ENCODE peak calls at places on chromosomes 6 and 20, in seven cellular contexts. One of them, this sample, is unnamed.

GRCh38 chr20:57654998-57655811 is 35.0 kb upstream of the ZBP1 start:
- DNase-seq in AG20443: peak; percentile 11
- DNase-seq in naive thymus-derived CD4-positive, alpha-beta T cell: no peak
- DNase-seq in type B pancreatic cell: peak; percentile 60
- DNase-seq in heart left ventricle: peak; percentile 4
- DNase-seq in activated T-cell treated with anti-CD3 and anti-CD28 coated beads, Interleukin-2, amount 50 U/mL, for 72 hours: no peak
- DNase-seq in Calu3: peak; percentile 20
- DNase-seq in this sample: no peak

GRCh38 chr20:48189177-48189576 is 403.9 kb upstream of the SULF2 start:
- DNase-seq in type B pancreatic cell: no peak
- DNase-seq in heart left ventricle: no peak
- DNase-seq in Calu3: peak; percentile 52
- DNase-seq in naive thymus-derived CD4-positive, alpha-beta T cell: no peak
- DNase-seq in activated T-cell treated with anti-CD3 and anti-CD28 coated beads, Interleukin-2, amount 50 U/mL, for 72 hours: no peak
- DNase-seq in AG20443: peak; percentile 55
- DNase-seq in this sample: no peak

GRCh38 chr6:44265003-44265842 is at the start of gene NFKBIE:
- DNase-seq in heart left ventricle: peak; percentile 97
- DNase-seq in AG20443: peak; percentile 98
- DNase-seq in type B pancreatic cell: peak; percentile 94
- DNase-seq in activated T-cell treated with anti-CD3 and anti-CD28 coated beads, Interleukin-2, amount 50 U/mL, for 72 hours: peak; percentile 97
- DNase-seq in Calu3: peak; percentile 99
- DNase-seq in naive thymus-derived CD4-positive, alpha-beta T cell: peak; percentile 94
- DNase-seq in this sample: peak; percentile 95

GRCh38 chr20:21232546-21233280 is 70.4 kb upstream of the XRN2 start:
- DNase-seq in Calu3: no peak
- DNase-seq in AG20443: no peak
- DNase-seq in naive thymus-derived CD4-positive, alpha-beta T cell: no peak
- DNase-seq in heart left ventricle: no peak
- DNase-seq in activated T-cell treated with anti-CD3 and anti-CD28 coated beads, Interleukin-2, amount 50 U/mL, for 72 hours: no peak
- DNase-seq in type B pancreatic cell: no peak
- DNase-seq in this sample: no peak

GRCh38 chr20:37502654-37503053 is 18.4 kb upstream of the NNAT start:
- DNase-seq in AG20443: no peak
- DNase-seq in activated T-cell treated with anti-CD3 and anti-CD28 coated beads, Interleukin-2, amount 50 U/mL, for 72 hours: no peak
- DNase-seq in heart left ventricle: no peak
- DNase-seq in naive thymus-derived CD4-positive, alpha-beta T cell: no peak
- DNase-seq in type B pancreatic cell: no peak
- DNase-seq in Calu3: no peak
- DNase-seq in this sample: no peak

GRCh38 chr6:38671885-38672467 is 31.0 kb downstream of the GLO1 start:
- DNase-seq in activated T-cell treated with anti-CD3 and anti-CD28 coated beads, Interleukin-2, amount 50 U/mL, for 72 hours: peak; percentile 53
- DNase-seq in naive thymus-derived CD4-positive, alpha-beta T cell: peak; percentile 25
- DNase-seq in AG20443: peak; percentile 80
- DNase-seq in heart left ventricle: no peak
- DNase-seq in type B pancreatic cell: no peak
- DNase-seq in Calu3: peak; percentile 46
- DNase-seq in this sample: no peak

GRCh38 chr6:54801669-54802068 is 44.9 kb upstream of the FAM83B start:
- DNase-seq in Calu3: peak; percentile 30
- DNase-seq in naive thymus-derived CD4-positive, alpha-beta T cell: no peak
- DNase-seq in type B pancreatic cell: no peak
- DNase-seq in activated T-cell treated with anti-CD3 and anti-CD28 coated beads, Interleukin-2, amount 50 U/mL, for 72 hours: no peak
- DNase-seq in AG20443: peak; percentile 21
- DNase-seq in heart left ventricle: no peak
- DNase-seq in this sample: no peak

GRCh38 chr20:64102647-64103354 is 4.6 kb downstream of the NPBWR2 start:
- DNase-seq in Calu3: no peak
- DNase-seq in naive thymus-derived CD4-positive, alpha-beta T cell: no peak
- DNase-seq in activated T-cell treated with anti-CD3 and anti-CD28 coated beads, Interleukin-2, amount 50 U/mL, for 72 hours: no peak
- DNase-seq in AG20443: no peak
- DNase-seq in heart left ventricle: no peak
- DNase-seq in type B pancreatic cell: no peak
- DNase-seq in this sample: peak; percentile 22

GRCh38 chr6:153553627-153554026 is 422.5 kb upstream of the RGS17 start:
- DNase-seq in AG20443: no peak
- DNase-seq in Calu3: peak; percentile 1
- DNase-seq in type B pancreatic cell: no peak
- DNase-seq in heart left ventricle: no peak
- DNase-seq in naive thymus-derived CD4-positive, alpha-beta T cell: no peak
- DNase-seq in activated T-cell treated with anti-CD3 and anti-CD28 coated beads, Interleukin-2, amount 50 U/mL, for 72 hours: no peak
- DNase-seq in this sample: no peak

GRCh38 chr6:107418118-107418517 is 41.2 kb downstream of the PDSS2 start:
- DNase-seq in activated T-cell treated with anti-CD3 and anti-CD28 coated beads, Interleukin-2, amount 50 U/mL, for 72 hours: no peak
- DNase-seq in type B pancreatic cell: no peak
- DNase-seq in Calu3: peak; percentile 6
- DNase-seq in naive thymus-derived CD4-positive, alpha-beta T cell: no peak
- DNase-seq in AG20443: no peak
- DNase-seq in heart left ventricle: no peak
- DNase-seq in this sample: no peak

GRCh38 chr6:143007626-143008025 is 53.1 kb upstream of the AIG1 start:
- DNase-seq in type B pancreatic cell: no peak
- DNase-seq in heart left ventricle: no peak
- DNase-seq in AG20443: peak; percentile 64
- DNase-seq in Calu3: no peak
- DNase-seq in naive thymus-derived CD4-positive, alpha-beta T cell: no peak
- DNase-seq in activated T-cell treated with anti-CD3 and anti-CD28 coated beads, Interleukin-2, amount 50 U/mL, for 72 hours: no peak
- DNase-seq in this sample: no peak